ENCODE peak calls at places on chromosome 1, in seven cellular contexts. One of them, this sample, is unnamed.

GRCh38 chr1:111707906-111708305 is 31.3 kb downstream of the INKA2 start:
- DNase-seq in HTR-8/SVneo: no peak
- DNase-seq in posterior cingulate gyrus: no peak
- DNase-seq in activated CD8-positive, alpha-beta memory T cell treated with anti-CD3 and anti-CD28 coated beads for 24 hours: no peak
- DNase-seq in stimulated activated CD8-positive, alpha-beta memory T cell treated with anti-CD3 and anti-CD28 coated beads, Interleukin-4, amount 100 ng/mL, for 1 hour: no peak
- DNase-seq in astrocyte: peak; percentile 26
- DNase-seq in amniotic epithelial cell: peak; percentile 72
- DNase-seq in this sample: no peak

GRCh38 chr1:246425139-246425794 is 81.8 kb downstream of the SMYD3 start:
- DNase-seq in HTR-8/SVneo: no peak
- DNase-seq in posterior cingulate gyrus: no peak
- DNase-seq in activated CD8-positive, alpha-beta memory T cell treated with anti-CD3 and anti-CD28 coated beads for 24 hours: no peak
- DNase-seq in stimulated activated CD8-positive, alpha-beta memory T cell treated with anti-CD3 and anti-CD28 coated beads, Interleukin-4, amount 100 ng/mL, for 1 hour: no peak
- DNase-seq in astrocyte: no peak
- DNase-seq in amniotic epithelial cell: peak; percentile 48
- DNase-seq in this sample: no peak

GRCh38 chr1:29695809-29696208 is 459.5 kb downstream of the PTPRU start:
- DNase-seq in HTR-8/SVneo: no peak
- DNase-seq in posterior cingulate gyrus: no peak
- DNase-seq in activated CD8-positive, alpha-beta memory T cell treated with anti-CD3 and anti-CD28 coated beads for 24 hours: no peak
- DNase-seq in stimulated activated CD8-positive, alpha-beta memory T cell treated with anti-CD3 and anti-CD28 coated beads, Interleukin-4, amount 100 ng/mL, for 1 hour: no peak
- DNase-seq in astrocyte: no peak
- DNase-seq in amniotic epithelial cell: no peak
- DNase-seq in this sample: no peak

GRCh38 chr1:230303822-230304221 is 122.3 kb downstream of the PGBD5 start:
- DNase-seq in HTR-8/SVneo: no peak
- DNase-seq in posterior cingulate gyrus: no peak
- DNase-seq in activated CD8-positive, alpha-beta memory T cell treated with anti-CD3 and anti-CD28 coated beads for 24 hours: no peak
- DNase-seq in stimulated activated CD8-positive, alpha-beta memory T cell treated with anti-CD3 and anti-CD28 coated beads, Interleukin-4, amount 100 ng/mL, for 1 hour: no peak
- DNase-seq in astrocyte: peak; percentile 52
- DNase-seq in amniotic epithelial cell: peak; percentile 84
- DNase-seq in this sample: no peak

GRCh38 chr1:81437213-81437612 is 363.5 kb upstream of the ADGRL2 start:
- DNase-seq in HTR-8/SVneo: no peak
- DNase-seq in posterior cingulate gyrus: no peak
- DNase-seq in activated CD8-positive, alpha-beta memory T cell treated with anti-CD3 and anti-CD28 coated beads for 24 hours: no peak
- DNase-seq in stimulated activated CD8-positive, alpha-beta memory T cell treated with anti-CD3 and anti-CD28 coated beads, Interleukin-4, amount 100 ng/mL, for 1 hour: no peak
- DNase-seq in astrocyte: no peak
- DNase-seq in amniotic epithelial cell: no peak
- DNase-seq in this sample: no peak

GRCh38 chr1:31383967-31384366 is 11.1 kb upstream of the FABP3 start:
- DNase-seq in HTR-8/SVneo: no peak
- DNase-seq in posterior cingulate gyrus: no peak
- DNase-seq in activated CD8-positive, alpha-beta memory T cell treated with anti-CD3 and anti-CD28 coated beads for 24 hours: no peak
- DNase-seq in stimulated activated CD8-positive, alpha-beta memory T cell treated with anti-CD3 and anti-CD28 coated beads, Interleukin-4, amount 100 ng/mL, for 1 hour: no peak
- DNase-seq in astrocyte: no peak
- DNase-seq in amniotic epithelial cell: no peak
- DNase-seq in this sample: no peak

GRCh38 chr1:201506573-201507567 is at the start of gene CSRP1:
- DNase-seq in HTR-8/SVneo: peak; percentile 93
- DNase-seq in posterior cingulate gyrus: peak; percentile 77
- DNase-seq in activated CD8-positive, alpha-beta memory T cell treated with anti-CD3 and anti-CD28 coated beads for 24 hours: peak; percentile 92
- DNase-seq in stimulated activated CD8-positive, alpha-beta memory T cell treated with anti-CD3 and anti-CD28 coated beads, Interleukin-4, amount 100 ng/mL, for 1 hour: peak; percentile 41
- DNase-seq in astrocyte: peak; percentile 83
- DNase-seq in amniotic epithelial cell: peak; percentile 85
- DNase-seq in this sample: peak; percentile 67

GRCh38 chr1:17108360-17108759 is 10.9 kb downstream of the PADI2 start:
- DNase-seq in HTR-8/SVneo: no peak
- DNase-seq in posterior cingulate gyrus: no peak
- DNase-seq in activated CD8-positive, alpha-beta memory T cell treated with anti-CD3 and anti-CD28 coated beads for 24 hours: no peak
- DNase-seq in stimulated activated CD8-positive, alpha-beta memory T cell treated with anti-CD3 and anti-CD28 coated beads, Interleukin-4, amount 100 ng/mL, for 1 hour: no peak
- DNase-seq in astrocyte: no peak
- DNase-seq in amniotic epithelial cell: no peak
- DNase-seq in this sample: no peak

GRCh38 chr1:167304165-167304564 is 83.5 kb downstream of the POU2F1 start:
- DNase-seq in HTR-8/SVneo: no peak
- DNase-seq in posterior cingulate gyrus: no peak
- DNase-seq in activated CD8-positive, alpha-beta memory T cell treated with anti-CD3 and anti-CD28 coated beads for 24 hours: no peak
- DNase-seq in stimulated activated CD8-positive, alpha-beta memory T cell treated with anti-CD3 and anti-CD28 coated beads, Interleukin-4, amount 100 ng/mL, for 1 hour: no peak
- DNase-seq in astrocyte: no peak
- DNase-seq in amniotic epithelial cell: no peak
- DNase-seq in this sample: no peak

GRCh38 chr1:30912913-30913652 is 4.5 kb upstream of the SDC3 start:
- DNase-seq in HTR-8/SVneo: no peak
- DNase-seq in posterior cingulate gyrus: peak; percentile 24
- DNase-seq in activated CD8-positive, alpha-beta memory T cell treated with anti-CD3 and anti-CD28 coated beads for 24 hours: no peak
- DNase-seq in stimulated activated CD8-positive, alpha-beta memory T cell treated with anti-CD3 and anti-CD28 coated beads, Interleukin-4, amount 100 ng/mL, for 1 hour: no peak
- DNase-seq in astrocyte: no peak
- DNase-seq in amniotic epithelial cell: peak; percentile 61
- DNase-seq in this sample: no peak

GRCh38 chr1:1425753-1426495 is 4.8 kb upstream of the ANKRD65 start:
- DNase-seq in HTR-8/SVneo: no peak
- DNase-seq in posterior cingulate gyrus: no peak
- DNase-seq in activated CD8-positive, alpha-beta memory T cell treated with anti-CD3 and anti-CD28 coated beads for 24 hours: no peak
- DNase-seq in stimulated activated CD8-positive, alpha-beta memory T cell treated with anti-CD3 and anti-CD28 coated beads, Interleukin-4, amount 100 ng/mL, for 1 hour: no peak
- DNase-seq in astrocyte: no peak
- DNase-seq in amniotic epithelial cell: no peak
- DNase-seq in this sample: no peak

GRCh38 chr1:226402615-226403521 is 5.0 kb downstream of the PARP1 start:
- DNase-seq in HTR-8/SVneo: no peak
- DNase-seq in posterior cingulate gyrus: peak; percentile 63
- DNase-seq in activated CD8-positive, alpha-beta memory T cell treated with anti-CD3 and anti-CD28 coated beads for 24 hours: no peak
- DNase-seq in stimulated activated CD8-positive, alpha-beta memory T cell treated with anti-CD3 and anti-CD28 coated beads, Interleukin-4, amount 100 ng/mL, for 1 hour: no peak
- DNase-seq in astrocyte: no peak
- DNase-seq in amniotic epithelial cell: no peak
- DNase-seq in this sample: no peak

This sample was measured in thoracic aorta.